ENCODE peak calls at places on chromosomes 7 and 10, in four cellular contexts. One of them, this sample, is unnamed.

GRCh38 chr7:124032369-124033092 is at the start of gene TMEM229A:
- DNase-seq in A549: peak
- DNase-seq in HepG2: no peak
- DNase-seq in WTC11: peak
- DNase-seq in this sample: no peak

GRCh38 chr10:125824736-125825135 is 1.4 kb downstream of the BCCIP start:
- DNase-seq in WTC11: no peak
- DNase-seq in A549: peak
- DNase-seq in HepG2: no peak
- DNase-seq in this sample: peak

GRCh38 chr7:97064972-97065587 is 40.4 kb upstream of the DLX5 start:
- DNase-seq in A549: peak
- DNase-seq in WTC11: no peak
- DNase-seq in HepG2: peak
- DNase-seq in this sample: peak

GRCh38 chr10:3692331-3692860 is 92.6 kb downstream of the KLF6 start:
- DNase-seq in A549: no peak
- DNase-seq in WTC11: no peak
- DNase-seq in HepG2: no peak
- DNase-seq in this sample: no peak

GRCh38 chr10:90960355-90960814 is 39.5 kb upstream of the ANKRD1 start:
- DNase-seq in HepG2: no peak
- DNase-seq in WTC11: no peak
- DNase-seq in A549: peak
- DNase-seq in this sample: no peak

GRCh38 chr7:138316421-138317043 is 143.5 kb upstream of the TRIM24 start:
- DNase-seq in HepG2: peak
- DNase-seq in WTC11: no peak
- DNase-seq in A549: peak
- DNase-seq in this sample: no peak

GRCh38 chr10:36119439-36119838 is 477.3 kb upstream of the FZD8 start:
- DNase-seq in WTC11: no peak
- DNase-seq in HepG2: no peak
- DNase-seq in A549: no peak
- DNase-seq in this sample: no peak

GRCh38 chr10:17805921-17806577 is 3.1 kb upstream of the MRC1 start:
- DNase-seq in WTC11: no peak
- DNase-seq in A549: no peak
- DNase-seq in HepG2: no peak
- DNase-seq in this sample: no peak

GRCh38 chr10:96390460-96390864 is 31.7 kb upstream of the OPALIN start:
- DNase-seq in HepG2: no peak
- DNase-seq in WTC11: no peak
- DNase-seq in A549: no peak
- DNase-seq in this sample: no peak

GRCh38 chr10:123421461-123421860 is 244.7 kb upstream of the GPR26 start:
- DNase-seq in WTC11: no peak
- DNase-seq in HepG2: no peak
- DNase-seq in A549: no peak
- DNase-seq in this sample: no peak

GRCh38 chr10:131724891-131725735 is 175.7 kb upstream of the PPP2R2D start:
- DNase-seq in WTC11: no peak
- DNase-seq in HepG2: no peak
- DNase-seq in A549: no peak
- DNase-seq in this sample: no peak

GRCh38 chr7:41942468-41943097 is 239.7 kb upstream of the INHBA start:
- DNase-seq in A549: no peak
- DNase-seq in HepG2: peak
- DNase-seq in WTC11: no peak
- DNase-seq in this sample: no peak

GRCh38 chr7:104845541-104845940 is 168.5 kb upstream of the KMT2E start:
- DNase-seq in WTC11: no peak
- DNase-seq in A549: no peak
- DNase-seq in HepG2: no peak
- DNase-seq in this sample: no peak

GRCh38 chr7:12655161-12655560 is 32.3 kb upstream of the ARL4A start:
- DNase-seq in A549: no peak
- DNase-seq in HepG2: no peak
- DNase-seq in WTC11: no peak
- DNase-seq in this sample: no peak

GRCh38 chr7:130913721-130914588 is 179.9 kb upstream of the KLF14 start:
- DNase-seq in WTC11: no peak
- DNase-seq in A549: no peak
- DNase-seq in HepG2: no peak
- DNase-seq in this sample: no peak

GRCh38 chr7:26538216-26538615 is 246.6 kb downstream of the SNX10 start:
- DNase-seq in A549: no peak
- DNase-seq in HepG2: no peak
- DNase-seq in WTC11: no peak
- DNase-seq in this sample: no peak

GRCh38 chr7:47587389-47587788 is 5.5 kb upstream of the TNS3 start:
- DNase-seq in A549: no peak
- DNase-seq in HepG2: no peak
- DNase-seq in WTC11: no peak
- DNase-seq in this sample: no peak

GRCh38 chr10:5817322-5818047 is 4.3 kb upstream of the GDI2 start:
- DNase-seq in HepG2: peak
- DNase-seq in A549: no peak
- DNase-seq in WTC11: no peak
- DNase-seq in this sample: no peak

GRCh38 chr7:31443457-31443856 is 70.4 kb upstream of the ITPRID1 start:
- DNase-seq in WTC11: no peak
- DNase-seq in A549: peak
- DNase-seq in HepG2: peak
- DNase-seq in this sample: peak

GRCh38 chr7:30471205-30471604 is 7.4 kb downstream of the NOD1 start:
- DNase-seq in HepG2: no peak
- DNase-seq in WTC11: no peak
- DNase-seq in A549: no peak
- DNase-seq in this sample: no peak

GRCh38 chr10:71747808-71748523 is 25.4 kb downstream of the VSIR start:
- DNase-seq in A549: no peak
- DNase-seq in WTC11: no peak
- DNase-seq in HepG2: no peak
- DNase-seq in this sample: peak

GRCh38 chr10:71747039-71747807 is 26.1 kb downstream of the VSIR start:
- DNase-seq in A549: no peak
- DNase-seq in WTC11: no peak
- DNase-seq in HepG2: no peak
- DNase-seq in this sample: peak

GRCh38 chr10:71750124-71750841 is 23.0 kb downstream of the VSIR start:
- DNase-seq in WTC11: no peak
- DNase-seq in HepG2: no peak
- DNase-seq in A549: no peak
- DNase-seq in this sample: no peak

GRCh38 chr10:71749396-71749795 is 23.9 kb downstream of the VSIR start:
- DNase-seq in HepG2: no peak
- DNase-seq in A549: no peak
- DNase-seq in WTC11: no peak
- DNase-seq in this sample: no peak

DNA sequence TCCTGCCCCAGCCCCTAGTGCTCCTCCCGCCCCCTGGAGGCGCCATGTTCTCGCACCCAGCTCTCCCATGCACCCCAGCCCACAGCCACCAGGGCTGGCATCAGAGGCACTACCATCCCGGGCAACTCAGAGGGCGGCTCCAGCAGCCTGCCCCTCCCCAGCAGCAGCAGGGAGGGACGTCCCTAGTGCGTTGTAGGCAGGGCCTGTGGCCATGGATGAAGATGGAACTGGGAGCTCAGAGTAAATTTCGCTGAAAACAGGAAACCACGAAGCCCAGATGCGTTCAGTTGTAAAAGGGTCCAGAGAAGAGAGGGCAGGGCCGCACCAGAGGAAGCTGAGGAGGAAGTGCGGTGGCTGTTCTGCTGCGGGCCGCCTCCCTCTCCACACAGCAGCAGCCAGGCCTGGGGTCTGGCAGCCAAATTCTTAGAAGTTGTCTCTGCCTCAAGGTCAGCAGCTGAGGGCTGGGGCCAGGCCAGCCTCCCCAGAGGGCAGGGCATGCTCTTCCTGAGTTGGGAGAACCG is 24.6 kb downstream of the VSIR start:
- DNase-seq in WTC11: no peak
- DNase-seq in A549: no peak
- DNase-seq in HepG2: no peak
- DNase-seq in this sample: peak
- TF ChIP-seq NR3C1 in WTC11: no peak
- TF ChIP-seq NR3C1 in A549: no peak
- TF ChIP-seq NR3C1 in HepG2: no peak
- TF ChIP-seq NR3C1 in this sample: no peak

GRCh38 chr10:108454793-108455192 is 1290.3 kb upstream of the SORCS1 start:
- DNase-seq in WTC11: no peak
- DNase-seq in A549: no peak
- DNase-seq in HepG2: no peak
- DNase-seq in this sample: no peak
- TF ChIP-seq NR3C1 in WTC11: no peak
- TF ChIP-seq NR3C1 in A549: no peak
- TF ChIP-seq NR3C1 in HepG2: no peak
- TF ChIP-seq NR3C1 in this sample: no peak

GRCh38 chr7:95628831-95629439 is 32.6 kb upstream of the PDK4 start:
- DNase-seq in A549: peak
- DNase-seq in WTC11: no peak
- DNase-seq in HepG2: no peak
- DNase-seq in this sample: no peak
- TF ChIP-seq NR3C1 in A549: no peak
- TF ChIP-seq NR3C1 in WTC11: no peak
- TF ChIP-seq NR3C1 in HepG2: no peak
- TF ChIP-seq NR3C1 in this sample: no peak

GRCh38 chr10:70331486-70332268 is 47.9 kb upstream of the NPFFR1 start:
- DNase-seq in A549: peak
- DNase-seq in WTC11: peak
- DNase-seq in HepG2: peak
- DNase-seq in this sample: peak
- TF ChIP-seq NR3C1 in A549: no peak
- TF ChIP-seq NR3C1 in WTC11: no peak
- TF ChIP-seq NR3C1 in HepG2: no peak
- TF ChIP-seq NR3C1 in this sample: no peak

GRCh38 chr7:108488902-108489538 is 32.8 kb upstream of the NRCAM start:
- DNase-seq in WTC11: no peak
- DNase-seq in HepG2: no peak
- DNase-seq in A549: no peak
- DNase-seq in this sample: no peak
- TF ChIP-seq NR3C1 in WTC11: no peak
- TF ChIP-seq NR3C1 in HepG2: no peak
- TF ChIP-seq NR3C1 in A549: no peak
- TF ChIP-seq NR3C1 in this sample: no peak